ENCODE peak calls at places on chromosomes 11 and 22, in seven cellular contexts. C, X, D, N, O, R and E are unnamed samples.

GRCh38 chr22:47129902-47130301 is 367.5 kb downstream of the TBC1D22A start:
- DNase-seq in C (peak), X (peak), D (no peak), N (no peak), O (no peak), R (peak), E (no peak)

GRCh38 chr11:70152244-70152643 is 50.9 kb upstream of the FADD start:
- DNase-seq in C (no peak), X (no peak), D (no peak), N (no peak), O (no peak), R (no peak), E (no peak)

GRCh38 chr11:33658195-33658900 is 42.3 kb downstream of the C11orf91 start:
- DNase-seq in C (no peak), X (no peak), D (no peak), N (no peak), O (no peak), R (peak), E (no peak)

GRCh38 chr11:2779981-2780849 is 80.4 kb upstream of the KCNQ1OT1 start:
- DNase-seq in C (peak), X (peak), D (peak), N (peak), O (peak), R (peak), E (no peak)

GRCh38 chr22:19109198-19110063 is 12.8 kb downstream of the DGCR2 start:
- DNase-seq in C (no peak), X (no peak), D (no peak), N (no peak), O (peak), R (peak), E (peak)

GRCh38 chr11:11598243-11598642 is 23.6 kb downstream of the GALNT18 start:
- DNase-seq in C (no peak), X (no peak), D (no peak), N (no peak), O (no peak), R (no peak), E (no peak)

GRCh38 chr22:26890870-26891269 is 233.5 kb downstream of the MIAT start:
- DNase-seq in C (no peak), X (no peak), D (no peak), N (no peak), O (no peak), R (no peak), E (no peak)

GRCh38 chr11:85626496-85626895 is 648 bp downstream of the DLG2 start:
- DNase-seq in C (no peak), X (no peak), D (no peak), N (no peak), O (no peak), R (peak), E (no peak)

GRCh38 chr11:62501432-62501891 is 45.1 kb downstream of the AHNAK start:
- DNase-seq in C (no peak), X (no peak), D (peak), N (no peak), O (peak), R (peak), E (no peak)

GRCh38 chr22:47595122-47595521 is 832.7 kb downstream of the TBC1D22A start:
- DNase-seq in C (no peak), X (no peak), D (no peak), N (no peak), O (peak), R (no peak), E (no peak)

DNA sequence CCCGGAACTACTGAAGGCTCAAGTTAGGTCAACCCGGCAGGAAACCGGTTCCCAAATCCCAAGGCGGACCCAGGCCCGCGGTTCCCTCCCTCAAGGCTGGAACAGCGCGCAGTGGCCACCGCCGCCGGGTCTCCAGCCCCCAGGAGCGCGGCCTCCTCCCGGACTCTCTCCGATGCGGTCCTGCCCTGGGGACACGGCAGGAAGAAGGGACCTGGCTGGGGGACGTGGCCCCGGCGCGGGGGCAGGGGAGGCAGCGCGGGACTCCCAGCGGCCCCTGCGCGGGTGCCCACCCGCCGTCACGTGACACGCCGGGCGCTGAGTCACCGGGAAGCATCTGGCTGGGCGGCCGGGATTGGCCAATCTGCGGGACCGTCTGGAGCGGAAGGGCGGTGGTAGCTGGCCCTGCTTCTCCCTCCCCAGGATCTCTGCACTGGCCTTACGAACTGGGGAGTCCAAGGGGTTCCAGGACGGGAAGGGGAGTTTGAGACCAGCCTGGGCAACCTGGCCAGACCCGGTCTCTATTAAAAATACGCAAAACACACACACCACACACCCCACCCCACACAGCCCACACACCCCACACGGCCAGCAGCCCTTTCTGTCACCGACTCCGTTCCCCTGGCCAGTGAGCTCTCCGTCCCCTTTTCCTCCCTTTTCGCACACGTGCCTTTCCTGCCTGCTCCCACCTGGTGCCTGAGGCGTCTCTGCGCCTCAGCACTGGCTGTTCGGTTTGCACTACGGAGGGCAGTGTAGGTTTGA is 21.4 kb upstream of the MALAT1 start:
- DNase-seq in C (peak), X (peak), D (peak), N (peak), O (peak), R (peak), E (peak)
- TF ChIP-seq CTCF in C (no peak), X (no peak), D (no peak), N (no peak), O (peak), R (no peak), E (no peak)

DNA sequence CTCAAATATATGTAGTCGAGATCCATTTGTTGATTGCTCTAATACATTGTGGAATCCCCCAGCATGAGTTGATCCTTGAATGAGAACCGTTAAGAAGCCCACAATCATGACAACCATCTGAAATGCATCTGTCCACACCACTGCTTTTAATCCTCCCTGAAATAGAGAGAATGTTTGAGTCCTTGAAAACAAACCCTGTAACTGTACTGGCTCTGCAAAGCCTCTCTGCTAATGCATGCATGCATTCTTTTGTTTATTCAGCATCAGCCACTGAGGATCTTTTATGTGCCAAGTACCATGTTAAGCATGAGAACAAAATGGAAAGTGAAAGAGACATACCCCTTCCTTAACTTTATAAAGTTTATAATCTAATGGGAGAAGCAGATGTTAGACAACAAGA is 18.1 kb downstream of the SLC5A12 start:
- DNase-seq in C (no peak), X (no peak), D (no peak), N (no peak), O (no peak), R (no peak), E (no peak)
- H3K4me3 ChIP-seq in C (no peak), X (no peak), D (no peak), N (no peak), O (no peak), R (no peak), E (no peak)

DNA sequence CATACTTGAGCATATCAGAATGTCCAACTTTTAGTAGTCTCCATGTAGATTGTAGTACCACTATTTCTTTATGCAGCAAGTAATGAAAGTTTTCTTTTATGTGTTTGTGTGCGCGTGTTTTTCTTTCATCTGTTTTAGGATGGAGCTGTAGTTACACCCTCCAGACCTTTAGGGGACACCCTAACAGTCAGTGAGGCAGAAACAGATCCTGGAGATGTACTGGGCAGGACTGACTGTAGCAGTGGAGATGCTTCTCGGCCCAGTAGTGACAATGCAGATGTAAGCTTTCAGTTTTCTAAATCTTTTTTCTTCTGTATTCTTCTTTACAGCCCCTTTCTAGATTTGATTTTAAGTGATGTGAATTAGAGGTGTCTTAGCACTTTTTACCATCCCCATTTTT is 79.9 kb upstream of the GRIK4 start:
- DNase-seq in C (no peak), X (no peak), D (no peak), N (peak), O (no peak), R (peak), E (peak)
- TF ChIP-seq CTCF in C (peak), X (no peak), D (peak), N (peak), O (no peak), R (peak), E (no peak)

DNA sequence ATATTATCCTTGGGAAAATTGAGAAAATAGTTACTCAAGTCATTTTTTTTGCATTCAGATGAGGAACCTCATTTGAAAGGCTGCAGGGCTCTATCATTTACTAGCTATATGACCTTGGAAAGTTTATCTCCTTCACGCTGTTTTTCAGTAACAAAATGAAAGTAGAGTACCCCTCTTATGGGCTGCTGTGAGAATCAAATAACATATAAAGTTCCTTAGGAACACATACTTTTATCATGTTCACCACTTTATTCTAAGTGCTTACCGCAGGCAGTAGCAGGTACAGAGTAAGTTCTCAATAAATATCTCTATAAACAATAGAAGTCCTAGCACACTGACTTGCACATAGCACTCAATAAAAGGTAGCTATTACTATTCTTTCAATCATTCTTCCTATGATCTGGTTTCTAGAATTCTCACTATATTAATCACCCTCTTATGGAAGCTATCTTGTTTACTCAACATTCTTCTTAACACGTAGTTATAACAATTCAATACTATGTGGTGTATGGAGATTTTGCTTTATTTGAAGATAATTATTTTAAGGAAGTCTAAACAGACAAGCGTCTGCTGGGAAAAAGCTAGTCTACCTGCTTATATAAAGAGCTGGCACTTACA is 1.9 kb downstream of the C11orf71 start:
- DNase-seq in C (no peak), X (no peak), D (no peak), N (no peak), O (no peak), R (no peak), E (no peak)
- H3K4me3 ChIP-seq in C (peak), X (peak), D (no peak), N (no peak), O (no peak), R (peak), E (no peak)

DNA sequence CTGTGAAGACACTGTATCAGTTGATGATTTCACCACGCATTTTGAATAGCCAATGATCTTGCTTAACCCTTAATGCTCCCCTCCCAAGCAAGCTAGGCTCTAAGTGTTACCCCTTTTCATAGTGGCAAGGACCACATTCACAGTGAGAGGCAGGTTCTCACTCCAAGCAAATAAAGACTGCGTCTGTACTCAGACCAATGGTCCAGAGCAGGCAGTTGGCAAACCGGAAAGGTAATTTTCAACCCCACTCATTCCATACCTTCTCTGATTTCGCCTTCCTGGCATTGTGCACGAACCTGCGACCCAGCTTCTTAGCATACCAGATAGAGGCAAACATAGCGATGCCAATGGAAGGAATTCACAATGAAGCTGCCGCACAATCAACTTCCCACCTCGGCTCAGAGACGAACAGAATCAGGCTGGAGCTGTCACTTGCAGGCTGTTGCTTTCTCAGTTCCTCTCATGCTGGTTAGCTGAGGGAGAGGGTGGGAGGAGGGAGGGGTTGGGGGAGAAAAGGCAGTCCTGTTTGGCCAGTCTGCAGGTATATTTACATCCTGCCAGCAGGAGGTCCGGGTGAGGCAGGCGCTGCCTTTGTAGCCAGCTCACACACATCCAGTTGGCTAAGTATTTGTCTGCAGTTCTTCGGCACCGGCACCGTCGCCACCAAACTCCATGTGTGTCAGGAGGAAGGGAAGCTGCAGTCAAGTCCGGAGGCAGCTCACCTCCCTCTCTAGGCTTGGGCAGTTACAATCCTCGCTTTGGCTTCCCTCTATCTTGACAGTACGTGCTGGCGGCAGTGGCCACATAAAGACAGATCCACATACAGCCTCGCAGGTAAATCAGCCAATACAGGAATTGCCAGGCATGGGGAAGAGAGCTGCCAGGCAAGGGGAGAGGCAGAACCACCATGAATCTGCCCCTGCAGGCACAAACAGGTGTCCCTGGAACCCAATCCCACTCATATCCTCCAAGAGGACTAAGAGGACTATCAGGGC is 1151.3 kb upstream of the CCDC90B start:
- DNase-seq in C (peak), X (peak), D (peak), N (no peak), O (no peak), R (no peak), E (peak)
- TF ChIP-seq CTCF in C (no peak), X (no peak), D (no peak), N (no peak), O (no peak), R (no peak), E (no peak)